ENCODE peak calls at places on chromosome 16, in five cellular contexts. X is lung, P is tibial nerve, G is body of pancreas, D is adrenal gland. Z is an unnamed sample.

GRCh38 chr16:86567701-86568571 is 1.3 kb downstream of the FOXC2 start:
- DNase-seq in X (no peak), D (no peak), P (no peak), G (no peak), Z (no peak)

GRCh38 chr16:27687605-27688004 is 137.7 kb downstream of the KATNIP start:
- DNase-seq in X (no peak), D (no peak), G (no peak), P (no peak), Z (no peak)

GRCh38 chr16:50651835-50652438 is 29.2 kb downstream of the SNX20 start:
- DNase-seq in D (no peak), X (no peak), P (no peak), G (no peak), Z (no peak)

GRCh38 chr16:2520784-2521577 is 810 bp downstream of the AMDHD2 start:
- DNase-seq in P (no peak), G (peak), D (peak), X (peak), Z (no peak)

GRCh38 chr16:23408242-23409201 is 44.5 kb downstream of the COG7 start:
- DNase-seq in G (peak), X (no peak), P (peak), D (peak), Z (peak)

GRCh38 chr16:62066747-62067146 is 30.5 kb upstream of the CDH8 start:
- DNase-seq in G (no peak), X (no peak), P (no peak), D (no peak), Z (no peak)

GRCh38 chr16:15934991-15935390 is 14.4 kb upstream of the ABCC1 start:
- DNase-seq in X (no peak), P (no peak), D (no peak), G (no peak), Z (no peak)

GRCh38 chr16:11780988-11781680 is 15.9 kb downstream of the ZC3H7A start:
- DNase-seq in G (no peak), X (no peak), P (no peak), D (no peak), Z (no peak)

GRCh38 chr16:27367463-27368357 is 34.3 kb upstream of the IL21R start:
- DNase-seq in D (peak), P (peak), G (peak), X (peak), Z (peak)

GRCh38 chr16:67541391-67542263 is 13.0 kb downstream of the RIPOR1 start:
- DNase-seq in G (peak), P (no peak), D (peak), X (no peak), Z (no peak)

DNA sequence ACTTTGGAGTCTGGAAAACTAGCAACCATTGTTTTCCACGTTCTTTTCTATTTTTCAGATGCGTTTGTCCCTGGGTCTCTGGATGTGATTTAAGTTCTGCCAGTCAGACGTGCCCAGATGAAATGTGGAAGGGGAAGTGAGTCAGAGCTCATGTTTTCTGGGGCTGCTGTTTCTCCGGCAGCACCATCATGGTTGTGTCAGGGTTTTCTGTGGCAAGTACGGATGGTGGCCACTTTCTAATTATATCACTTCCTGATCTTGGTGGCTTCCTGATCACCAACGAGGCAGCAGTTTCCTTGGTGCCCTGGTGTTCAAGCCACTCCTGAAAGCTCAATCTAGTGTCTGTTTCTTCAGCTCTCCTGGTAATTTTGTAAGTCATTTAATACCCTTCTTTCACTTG is 31.4 kb upstream of the PMFBP1 start:
- DNase-seq in G (no peak), X (peak), P (peak), D (peak), Z (no peak)
- H3K27ac ChIP-seq in G (peak), X (no peak), P (peak), D (peak), Z (no peak)

GRCh38 chr16:89420204-89420603 is 70.2 kb downstream of the ANKRD11 start:
- DNase-seq in D (no peak), P (no peak), G (no peak), X (no peak), Z (no peak)
- TF ChIP-seq CTCF in D (no peak), P (no peak), G (no peak), X (no peak), Z (no peak)

GRCh38 chr16:70647461-70648359 is 1.4 kb downstream of the IL34 start:
- DNase-seq in D (no peak), P (no peak), X (no peak), G (no peak), Z (no peak)
- H3K4me3 ChIP-seq in D (no peak), P (no peak), X (no peak), G (no peak), Z (no peak)

DNA sequence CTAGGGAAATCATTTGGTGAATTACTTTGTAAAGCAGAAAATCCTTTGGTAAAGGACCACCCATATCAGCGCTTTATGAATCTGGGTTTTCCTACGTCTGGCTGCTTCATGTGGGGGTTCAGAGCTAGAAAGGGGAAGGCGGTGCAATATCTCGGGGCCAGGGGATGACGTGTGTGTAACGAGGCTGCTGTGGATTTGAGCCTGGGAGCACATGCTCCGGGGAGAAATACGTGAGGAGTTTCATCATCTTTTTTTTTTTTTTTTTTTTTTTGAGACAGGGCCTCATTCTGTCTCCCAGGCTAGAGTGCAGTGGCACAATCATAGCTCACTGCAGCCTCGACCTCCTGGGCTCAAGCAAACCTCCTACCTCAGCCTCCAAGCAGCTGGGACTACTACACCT is 3.5 kb upstream of the SRL start:
- DNase-seq in P (no peak), G (no peak), X (no peak), D (no peak), Z (no peak)
- H3K27ac ChIP-seq in P (no peak), G (no peak), X (no peak), D (no peak), Z (no peak)

DNA sequence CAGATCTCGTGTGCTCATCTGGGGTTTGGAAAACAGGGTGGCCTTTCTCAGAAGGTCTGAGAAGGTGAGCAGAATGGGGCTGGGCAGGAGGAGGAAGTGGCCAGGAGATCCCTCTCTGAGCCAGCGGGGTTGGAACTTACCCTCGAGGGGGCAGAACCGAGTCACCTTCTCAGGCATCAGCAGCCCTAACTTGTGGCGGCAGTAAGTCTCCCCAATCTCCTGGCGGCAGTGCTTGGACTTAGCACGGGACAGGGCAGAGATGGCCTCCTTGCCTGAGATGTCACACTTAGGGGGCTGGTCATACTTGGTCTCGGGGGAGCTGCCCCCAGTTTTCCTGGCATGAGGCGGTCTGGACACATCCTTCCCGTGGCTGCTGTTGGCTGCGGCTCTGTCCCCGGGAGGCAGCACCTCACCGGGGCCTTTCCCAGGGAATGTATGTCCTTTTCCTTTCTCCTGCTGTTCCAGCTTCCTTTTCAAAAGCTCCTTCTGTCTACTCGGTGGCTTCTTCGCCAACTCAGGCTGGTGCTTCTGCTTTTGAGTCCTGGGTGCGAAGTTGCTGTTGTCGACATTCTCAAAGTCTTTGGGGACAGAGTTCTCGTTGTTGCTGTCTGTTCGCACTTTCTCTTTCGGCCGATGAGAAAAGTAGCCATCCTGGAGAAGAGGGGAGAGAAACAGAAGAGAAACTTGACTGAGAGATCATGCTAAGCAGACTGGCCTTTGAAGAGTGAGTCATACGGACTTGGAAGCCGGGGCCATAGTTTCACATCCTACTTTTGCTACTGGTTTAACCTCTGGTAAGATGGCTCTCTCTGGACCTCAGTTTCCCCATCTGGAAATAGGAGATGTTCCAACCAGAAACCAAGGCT is 211.7 kb downstream of the XYLT1 start:
- DNase-seq in P (no peak), D (no peak), X (peak), G (no peak), Z (no peak)
- TF ChIP-seq CTCF in P (no peak), D (no peak), X (no peak), G (no peak), Z (no peak)

GRCh38 chr16:48384982-48385271 is 286 bp downstream of the SIAH1 start:
- DNase-seq in G (no peak), P (no peak), X (no peak), D (no peak), Z (no peak)
- H3K4me3 ChIP-seq in G (peak), P (peak), X (peak), D (peak), Z (peak)

GRCh38 chr16:69598045-69598444 is 32.3 kb downstream of the NFAT5 start:
- DNase-seq in P (no peak), G (no peak), X (no peak), D (no peak), Z (no peak)

GRCh38 chr16:69601250-69601649 is 35.5 kb downstream of the NFAT5 start:
- DNase-seq in D (no peak), G (no peak), X (no peak), P (no peak), Z (no peak)

GRCh38 chr16:69596801-69597200 is 31.0 kb downstream of the NFAT5 start:
- DNase-seq in G (no peak), D (no peak), P (no peak), X (no peak), Z (no peak)

GRCh38 chr16:69600202-69600601 is 34.4 kb downstream of the NFAT5 start:
- DNase-seq in X (no peak), G (no peak), D (no peak), P (no peak), Z (no peak)

DNA sequence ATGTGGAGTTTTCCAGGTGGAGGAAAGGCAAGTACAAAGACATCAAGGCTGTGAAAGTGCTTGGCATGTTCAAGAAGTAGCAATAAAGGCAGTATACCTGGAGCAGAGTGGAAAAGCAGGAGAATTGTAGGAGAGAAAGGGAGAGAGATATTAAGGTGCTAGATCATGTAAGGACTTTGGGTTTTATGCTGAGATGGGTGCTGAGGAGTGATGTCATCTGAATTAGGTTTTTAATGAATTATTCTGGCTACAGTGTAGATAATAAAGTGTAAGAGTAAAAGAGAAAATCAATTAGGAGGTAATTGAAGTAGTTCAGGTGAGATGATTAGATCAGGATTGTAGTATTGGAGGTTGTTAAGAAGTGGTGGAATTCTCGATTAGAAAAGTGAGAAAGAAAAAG is 34.0 kb downstream of the NFAT5 start:
- DNase-seq in P (no peak), X (no peak), G (no peak), D (no peak), Z (no peak)
- H3K27ac ChIP-seq in P (no peak), X (no peak), G (no peak), D (no peak), Z (no peak)

Z was measured in prostate gland.